ENCODE peak calls at places on chromosomes 7 and 10, in ten cellular contexts. Q is AG10803; H is HCT116; U is adrenal gland; L is AG09319; E is endothelial cell; D is CD4-positive, alpha-beta T cell; S is AG09309; R is fibroblast of pulmonary artery; K is HL-60. J is an unnamed sample.

GRCh38 chr7:38542156-38542555 is 89.0 kb downstream of the AMPH start:
- DNase-seq in Q (peak), H (no peak), U (no peak), L (peak), E (no peak), D (no peak), S (peak), R (no peak), K (no peak), J (no peak)

GRCh38 chr7:97130417-97131139 is 13.1 kb downstream of the SDHAF3 start:
- DNase-seq in Q (no peak), H (no peak), U (no peak), L (no peak), E (no peak), D (no peak), S (no peak), R (peak), K (no peak), J (no peak)

GRCh38 chr7:22786290-22786932 is 36.2 kb downstream of the TOMM7 start:
- DNase-seq in Q (no peak), H (no peak), U (no peak), L (no peak), E (no peak), D (no peak), S (no peak), R (no peak), K (no peak), J (no peak)

GRCh38 chr7:101814081-101814995 is 3.1 kb upstream of the CUX1 start:
- DNase-seq in Q (peak), H (no peak), U (peak), L (no peak), E (peak), D (peak), S (no peak), R (peak), K (peak), J (peak)

GRCh38 chr10:89238956-89239713 is 12.4 kb downstream of the LIPA start:
- DNase-seq in Q (no peak), H (no peak), U (no peak), L (no peak), E (no peak), D (no peak), S (no peak), R (no peak), K (no peak), J (no peak)

GRCh38 chr10:14617850-14618249 is 156.8 kb downstream of the FAM107B start:
- DNase-seq in Q (peak), H (no peak), U (no peak), L (no peak), E (no peak), D (no peak), S (no peak), R (peak), K (peak), J (no peak)

GRCh38 chr7:36640682-36641081 is 83.6 kb downstream of the AOAH start:
- DNase-seq in Q (no peak), H (no peak), U (no peak), L (no peak), E (no peak), D (no peak), S (no peak), R (no peak), K (no peak), J (no peak)

GRCh38 chr7:66970310-66970709 is 25.1 kb downstream of the SBDS start:
- DNase-seq in Q (no peak), H (no peak), U (no peak), L (no peak), E (no peak), D (no peak), S (no peak), R (no peak), K (no peak), J (no peak)

GRCh38 chr10:58266003-58266825 is 1.5 kb downstream of the IPMK start:
- DNase-seq in Q (peak), H (no peak), U (no peak), L (no peak), E (no peak), D (no peak), S (no peak), R (peak), K (peak), J (no peak)

GRCh38 chr10:21021843-21022594 is 124.9 kb upstream of the NEBL start:
- DNase-seq in Q (no peak), H (no peak), U (no peak), L (no peak), E (peak), D (no peak), S (no peak), R (peak), K (no peak), J (no peak)
- TF ChIP-seq CTCF in Q (no peak), H (no peak), U (no peak), L (no peak), E (no peak), D (no peak), S (no peak), R (peak), K (no peak), J (peak)

GRCh38 chr7:114985316-114985715 is 63.4 kb downstream of the MDFIC start:
- DNase-seq in Q (no peak), H (no peak), U (no peak), L (no peak), E (no peak), D (no peak), S (no peak), R (no peak), K (no peak), J (no peak)

GRCh38 chr7:114986805-114987204 is 64.9 kb downstream of the MDFIC start:
- DNase-seq in Q (peak), H (no peak), U (no peak), L (no peak), E (no peak), D (no peak), S (no peak), R (no peak), K (no peak), J (no peak)

GRCh38 chr7:114988755-114989154 is 66.9 kb downstream of the MDFIC start:
- DNase-seq in Q (peak), H (no peak), U (peak), L (peak), E (no peak), D (no peak), S (peak), R (peak), K (no peak), J (no peak)

GRCh38 chr7:114988035-114988434 is 66.1 kb downstream of the MDFIC start:
- DNase-seq in Q (no peak), H (no peak), U (no peak), L (no peak), E (no peak), D (no peak), S (no peak), R (peak), K (no peak), J (no peak)

GRCh38 chr7:114986181-114986800 is 64.4 kb downstream of the MDFIC start:
- DNase-seq in Q (no peak), H (no peak), U (no peak), L (no peak), E (no peak), D (no peak), S (no peak), R (no peak), K (no peak), J (no peak)
- TF ChIP-seq CTCF in Q (no peak), H (no peak), U (no peak), L (no peak), E (no peak), D (no peak), S (no peak), R (no peak), K (no peak), J (no peak)

GRCh38 chr7:81487512-81487911 is 282.3 kb downstream of the HGF start:
- DNase-seq in Q (no peak), H (no peak), U (no peak), L (no peak), E (no peak), D (no peak), S (no peak), R (no peak), K (peak), J (no peak)

GRCh38 chr7:81478664-81479063 is 291.2 kb downstream of the HGF start:
- DNase-seq in Q (no peak), H (no peak), U (no peak), L (no peak), E (no peak), D (no peak), S (no peak), R (no peak), K (no peak), J (no peak)

GRCh38 chr7:81488210-81488609 is 281.6 kb downstream of the HGF start:
- DNase-seq in Q (no peak), H (no peak), U (no peak), L (no peak), E (no peak), D (no peak), S (no peak), R (no peak), K (no peak), J (no peak)

GRCh38 chr7:81484266-81484665 is 285.6 kb downstream of the HGF start:
- DNase-seq in Q (peak), H (no peak), U (peak), L (peak), E (peak), D (no peak), S (peak), R (peak), K (peak), J (no peak)

GRCh38 chr7:81482600-81483186 is 287.2 kb downstream of the HGF start:
- DNase-seq in Q (peak), H (peak), U (no peak), L (no peak), E (no peak), D (no peak), S (no peak), R (peak), K (no peak), J (no peak)
- TF ChIP-seq CTCF in Q (peak), H (peak), U (peak), L (peak), E (peak), D (peak), S (no peak), R (peak), K (peak), J (peak)

GRCh38 chr7:45036317-45036716 is 36.3 kb downstream of the CCM2 start:
- DNase-seq in Q (no peak), H (no peak), U (no peak), L (no peak), E (no peak), D (no peak), S (no peak), R (no peak), K (no peak), J (no peak)

GRCh38 chr7:45035371-45035770 is 35.4 kb downstream of the CCM2 start:
- DNase-seq in Q (no peak), H (no peak), U (no peak), L (no peak), E (no peak), D (no peak), S (no peak), R (no peak), K (no peak), J (no peak)

GRCh38 chr7:45037876-45038275 is 37.9 kb downstream of the CCM2 start:
- DNase-seq in Q (no peak), H (no peak), U (no peak), L (no peak), E (no peak), D (no peak), S (no peak), R (no peak), K (no peak), J (no peak)

GRCh38 chr7:45036801-45037200 is 36.8 kb downstream of the CCM2 start:
- DNase-seq in Q (no peak), H (no peak), U (no peak), L (no peak), E (no peak), D (no peak), S (no peak), R (no peak), K (no peak), J (no peak)

GRCh38 chr7:45035909-45036308 is 35.9 kb downstream of the CCM2 start:
- DNase-seq in Q (no peak), H (no peak), U (no peak), L (no peak), E (no peak), D (no peak), S (no peak), R (no peak), K (no peak), J (no peak)
- TF ChIP-seq CTCF in Q (no peak), H (no peak), U (no peak), L (no peak), E (no peak), D (no peak), S (no peak), R (no peak), K (no peak), J (no peak)

GRCh38 chr7:7889791-7890568 is 78.6 kb upstream of the GLCCI1 start:
- DNase-seq in Q (no peak), H (no peak), U (no peak), L (no peak), E (no peak), D (no peak), S (no peak), R (no peak), K (no peak), J (no peak)
- TF ChIP-seq CTCF in Q (no peak), H (no peak), U (no peak), L (no peak), E (no peak), D (no peak), S (no peak), R (no peak), K (no peak), J (no peak)